ENCODE peak calls at places on chromosomes 3 and 15, in ten cellular contexts. T is NCI-H1417 treated with DMSO at 0.1 percent for 48 hours, J is NCI-H1092 treated with DMSO at 0.1 percent for 48 hours, D is putamen, U is foreskin fibroblast, X is fibroblast of villous mesenchyme, V is G401, Y is WTC11, C is Caco-2, E is left lung. R is an unnamed sample.
A peak's percentile ranks its signal among the peaks of the same experiment; 100 is the strongest.

GRCh38 chr3:124768812-124769211 is 38.6 kb downstream of the UMPS start:
- DNase-seq in T (no peak), J (peak; percentile 18), D (no peak), U (no peak), X (no peak), V (no peak), Y (peak; percentile 36), C (peak; percentile 55), E (no peak), R (no peak)

GRCh38 chr15:99454941-99455795 is 110.6 kb upstream of the MEF2A start:
- DNase-seq in T (no peak), J (no peak), D (peak; percentile 26), U (peak; percentile 95), X (peak; percentile 98), V (peak; percentile 77), Y (no peak), C (peak; percentile 52), E (peak; percentile 89), R (peak; percentile 98)

GRCh38 chr3:50156991-50157493 is 1.9 kb downstream of the SEMA3F start:
- DNase-seq in T (no peak), J (no peak), D (no peak), U (peak; percentile 66), X (no peak), V (no peak), Y (peak; percentile 54), C (no peak), E (no peak), R (peak; percentile 26)

GRCh38 chr3:185152433-185153169 is at the start of gene C3orf70:
- DNase-seq in T (no peak), J (peak; percentile 58), D (peak; percentile 62), U (peak; percentile 83), X (peak; percentile 57), V (peak; percentile 71), Y (peak; percentile 55), C (peak; percentile 42), E (peak; percentile 87), R (peak; percentile 25)

GRCh38 chr15:59867436-59867835 is 136.7 kb upstream of the FOXB1 start:
- DNase-seq in T (no peak), J (no peak), D (no peak), U (no peak), X (no peak), V (peak; percentile 92), Y (no peak), C (no peak), E (no peak), R (no peak)

GRCh38 chr3:126798521-126798920 is 94.5 kb downstream of the CHCHD6 start:
- DNase-seq in T (no peak), J (no peak), D (no peak), U (peak; percentile 55), X (no peak), V (no peak), Y (no peak), C (no peak), E (no peak), R (no peak)

GRCh38 chr15:95528920-95529319 is 801.6 kb upstream of the NR2F2 start:
- DNase-seq in T (no peak), J (no peak), D (no peak), U (no peak), X (no peak), V (no peak), Y (no peak), C (no peak), E (no peak), R (no peak)

GRCh38 chr15:48544816-48545215 is 100.7 kb downstream of the FBN1 start:
- DNase-seq in T (no peak), J (no peak), D (no peak), U (peak; percentile 43), X (peak; percentile 71), V (no peak), Y (no peak), C (no peak), E (no peak), R (no peak)

GRCh38 chr15:70921297-70921696 is 28.7 kb downstream of the LRRC49 start:
- DNase-seq in T (no peak), J (no peak), D (no peak), U (peak; percentile 10), X (no peak), V (no peak), Y (no peak), C (no peak), E (no peak), R (peak; percentile 59)

GRCh38 chr3:140128217-140129137 is 193.5 kb downstream of the CLSTN2 start:
- DNase-seq in T (no peak), J (peak; percentile 42), D (no peak), U (peak; percentile 18), X (peak; percentile 10), V (peak; percentile 5), Y (peak; percentile 80), C (peak; percentile 47), E (no peak), R (peak; percentile 4)

GRCh38 chr15:64096486-64097431 is 977 bp downstream of the SNX1 start:
- DNase-seq in T (no peak), J (no peak), D (no peak), U (peak; percentile 51), X (peak; percentile 43), V (peak; percentile 17), Y (no peak), C (no peak), E (no peak), R (peak; percentile 47)

GRCh38 chr15:65650312-65651041 is 28.7 kb downstream of the SLC24A1 start:
- DNase-seq in T (no peak), J (no peak), D (no peak), U (no peak), X (no peak), V (no peak), Y (no peak), C (no peak), E (no peak), R (no peak)

GRCh38 chr15:47477253-47477652 is 240.1 kb upstream of the SEMA6D start:
- DNase-seq in T (no peak), J (peak; percentile 62), D (no peak), U (peak; percentile 10), X (no peak), V (no peak), Y (no peak), C (no peak), E (no peak), R (no peak)

GRCh38 chr3:11591401-11592266 is 52.1 kb downstream of the VGLL4 start:
- DNase-seq in T (no peak), J (no peak), D (peak; percentile 89), U (peak; percentile 86), X (peak; percentile 67), V (peak; percentile 84), Y (peak; percentile 44), C (no peak), E (no peak), R (peak; percentile 81)

GRCh38 chr3:182257361-182257760 is 535.9 kb upstream of the ATP11B start:
- DNase-seq in T (no peak), J (no peak), D (no peak), U (no peak), X (no peak), V (no peak), Y (no peak), C (no peak), E (no peak), R (no peak)

GRCh38 chr3:133277813-133278212 is 122.0 kb upstream of the BFSP2 start:
- DNase-seq in T (no peak), J (no peak), D (no peak), U (peak; percentile 29), X (no peak), V (no peak), Y (no peak), C (no peak), E (no peak), R (peak; percentile 23)

GRCh38 chr15:76206325-76206976 is 104.8 kb downstream of the ETFA start:
- DNase-seq in T (no peak), J (peak; percentile 84), D (peak; percentile 69), U (peak; percentile 52), X (peak; percentile 29), V (peak; percentile 94), Y (no peak), C (no peak), E (peak; percentile 81), R (peak; percentile 57)

GRCh38 chr15:40334541-40334940 is 6.2 kb downstream of the CCDC9B start:
- DNase-seq in T (no peak), J (no peak), D (no peak), U (no peak), X (no peak), V (no peak), Y (no peak), C (no peak), E (no peak), R (no peak)

GRCh38 chr15:82543155-82543554 is 2.9 kb upstream of the RPS17 start:
- DNase-seq in T (no peak), J (no peak), D (no peak), U (peak; percentile 74), X (peak; percentile 52), V (no peak), Y (no peak), C (no peak), E (no peak), R (peak; percentile 86)

GRCh38 chr3:179526989-179527391 is 35.7 kb upstream of the ACTL6A start:
- DNase-seq in T (no peak), J (peak; percentile 8), D (peak; percentile 7), U (peak; percentile 76), X (peak; percentile 83), V (peak; percentile 10), Y (peak; percentile 50), C (no peak), E (no peak), R (peak; percentile 87)

GRCh38 chr3:148861277-148861869 is 3.7 kb upstream of the CPA3 start:
- DNase-seq in T (peak; percentile 14), J (peak; percentile 47), D (peak; percentile 55), U (peak; percentile 79), X (peak; percentile 53), V (peak; percentile 55), Y (no peak), C (no peak), E (no peak), R (peak; percentile 71)

GRCh38 chr3:196883361-196883760 is 15.6 kb downstream of the SENP5 start:
- DNase-seq in T (no peak), J (no peak), D (no peak), U (no peak), X (peak; percentile 15), V (no peak), Y (no peak), C (no peak), E (no peak), R (no peak)

R was measured in fibroblast of the aortic adventitia.